ENCODE peak calls at places on chromosomes 1 and 21, in seven cellular contexts. One of them, this sample, is unnamed.

GRCh38 chr1:4585216-4585615 is 69.2 kb upstream of the AJAP1 start:
- DNase-seq in GM23248: no peak
- DNase-seq in SK-N-MC: no peak
- DNase-seq in RWPE1: peak; percentile 34
- DNase-seq in endodermal cell: peak; percentile 91
- DNase-seq in stomach: no peak
- DNase-seq in cardiac fibroblast: no peak
- DNase-seq in this sample: no peak

GRCh38 chr1:119984771-119985170 is 84.7 kb downstream of the NOTCH2 start:
- DNase-seq in GM23248: no peak
- DNase-seq in SK-N-MC: no peak
- DNase-seq in RWPE1: no peak
- DNase-seq in endodermal cell: no peak
- DNase-seq in stomach: no peak
- DNase-seq in cardiac fibroblast: no peak
- DNase-seq in this sample: no peak

GRCh38 chr1:11847667-11848445 is at the start of gene NPPA:
- DNase-seq in GM23248: no peak
- DNase-seq in SK-N-MC: no peak
- DNase-seq in RWPE1: no peak
- DNase-seq in endodermal cell: no peak
- DNase-seq in stomach: no peak
- DNase-seq in cardiac fibroblast: peak; percentile 15
- DNase-seq in this sample: peak; percentile 95

GRCh38 chr1:59076612-59077011 is 220.3 kb upstream of the FGGY start:
- DNase-seq in GM23248: peak; percentile 40
- DNase-seq in SK-N-MC: no peak
- DNase-seq in RWPE1: peak; percentile 25
- DNase-seq in endodermal cell: no peak
- DNase-seq in stomach: no peak
- DNase-seq in cardiac fibroblast: peak; percentile 44
- DNase-seq in this sample: no peak

GRCh38 chr1:12135612-12136011 is 31.2 kb upstream of the TNFRSF1B start:
- DNase-seq in GM23248: peak; percentile 51
- DNase-seq in SK-N-MC: no peak
- DNase-seq in RWPE1: no peak
- DNase-seq in endodermal cell: no peak
- DNase-seq in stomach: no peak
- DNase-seq in cardiac fibroblast: peak; percentile 57
- DNase-seq in this sample: no peak

GRCh38 chr1:225299624-225300023 is 128.2 kb downstream of the LBR start:
- DNase-seq in GM23248: peak; percentile 29
- DNase-seq in SK-N-MC: no peak
- DNase-seq in RWPE1: peak; percentile 23
- DNase-seq in endodermal cell: no peak
- DNase-seq in stomach: no peak
- DNase-seq in cardiac fibroblast: peak; percentile 1
- DNase-seq in this sample: no peak

GRCh38 chr1:22572778-22573177 is 9.5 kb downstream of the EPHA8 start:
- DNase-seq in GM23248: no peak
- DNase-seq in SK-N-MC: no peak
- DNase-seq in RWPE1: no peak
- DNase-seq in endodermal cell: no peak
- DNase-seq in stomach: no peak
- DNase-seq in cardiac fibroblast: no peak
- DNase-seq in this sample: no peak

GRCh38 chr1:14494931-14495330 is 103.6 kb upstream of the KAZN start:
- DNase-seq in GM23248: no peak
- DNase-seq in SK-N-MC: no peak
- DNase-seq in RWPE1: no peak
- DNase-seq in endodermal cell: no peak
- DNase-seq in stomach: no peak
- DNase-seq in cardiac fibroblast: no peak
- DNase-seq in this sample: no peak

GRCh38 chr1:63746129-63746864 is 27.5 kb upstream of the ROR1 start:
- DNase-seq in GM23248: peak; percentile 42
- DNase-seq in SK-N-MC: no peak
- DNase-seq in RWPE1: peak; percentile 15
- DNase-seq in endodermal cell: peak; percentile 67
- DNase-seq in stomach: no peak
- DNase-seq in cardiac fibroblast: peak; percentile 69
- DNase-seq in this sample: no peak

GRCh38 chr1:63115527-63115926 is 206.8 kb upstream of the FOXD3 start:
- DNase-seq in GM23248: no peak
- DNase-seq in SK-N-MC: no peak
- DNase-seq in RWPE1: no peak
- DNase-seq in endodermal cell: no peak
- DNase-seq in stomach: no peak
- DNase-seq in cardiac fibroblast: no peak
- DNase-seq in this sample: no peak

GRCh38 chr1:6587261-6588005 is 7.6 kb downstream of the ZBTB48 start:
- DNase-seq in GM23248: peak; percentile 26
- DNase-seq in SK-N-MC: no peak
- DNase-seq in RWPE1: peak; percentile 41
- DNase-seq in endodermal cell: no peak
- DNase-seq in stomach: peak; percentile 57
- DNase-seq in cardiac fibroblast: no peak
- DNase-seq in this sample: no peak

GRCh38 chr21:17818158-17819113 is 720 bp downstream of the C21orf91 start:
- DNase-seq in GM23248: peak; percentile 62
- DNase-seq in SK-N-MC: no peak
- DNase-seq in RWPE1: peak; percentile 26
- DNase-seq in endodermal cell: peak; percentile 80
- DNase-seq in stomach: peak; percentile 34
- DNase-seq in cardiac fibroblast: peak; percentile 42
- DNase-seq in this sample: peak; percentile 41

This sample was measured in NCI-H345.